ENCODE peak calls at places on chromosomes 12 and 14, in seven cellular contexts. J is adrenal gland; P is lower leg skin; N is cardiac fibroblast; K is spleen; W is CD4-positive, alpha-beta T cell; H is RWPE2. B is an unnamed sample.

GRCh38 chr12:51959211-51959610 is 7.7 kb downstream of the ACVR1B start:
- DNase-seq in J (no peak), P (peak), N (peak), K (no peak), W (no peak), H (no peak), B (no peak)

GRCh38 chr12:122399592-122400373 is 22.7 kb downstream of the CLIP1 start:
- DNase-seq in J (peak), P (peak), N (peak), K (peak), W (peak), H (no peak), B (no peak)

GRCh38 chr12:58566599-58566998 is 353.7 kb downstream of the LRIG3 start:
- DNase-seq in J (no peak), P (no peak), N (no peak), K (no peak), W (no peak), H (no peak), B (no peak)

GRCh38 chr12:1540690-1541089 is 53.7 kb downstream of the FBXL14 start:
- DNase-seq in J (no peak), P (no peak), N (no peak), K (no peak), W (no peak), H (no peak), B (no peak)

GRCh38 chr12:19872745-19873144 is 433.5 kb downstream of the AEBP2 start:
- DNase-seq in J (no peak), P (no peak), N (no peak), K (no peak), W (no peak), H (no peak), B (no peak)

GRCh38 chr14:72049462-72049861 is 117.2 kb downstream of the RGS6 start:
- DNase-seq in J (no peak), P (no peak), N (no peak), K (no peak), W (no peak), H (no peak), B (no peak)

GRCh38 chr12:24839268-24839791 is 109.6 kb downstream of the BCAT1 start:
- DNase-seq in J (no peak), P (no peak), N (no peak), K (no peak), W (no peak), H (no peak), B (no peak)

GRCh38 chr14:103854822-103855733 is 7.7 kb upstream of the PPP1R13B start:
- DNase-seq in J (no peak), P (no peak), N (no peak), K (peak), W (no peak), H (peak), B (no peak)

GRCh38 chr14:59629384-59630158 is 53.0 kb upstream of the CCDC175 start:
- DNase-seq in J (no peak), P (no peak), N (no peak), K (no peak), W (no peak), H (no peak), B (no peak)

GRCh38 chr14:88879016-88879415 is 54.6 kb downstream of the TTC8 start:
- DNase-seq in J (peak), P (no peak), N (peak), K (no peak), W (no peak), H (no peak), B (no peak)

GRCh38 chr12:13347241-13348043 is 150.9 kb downstream of the EMP1 start:
- DNase-seq in J (no peak), P (peak), N (peak), K (no peak), W (no peak), H (no peak), B (no peak)

GRCh38 chr12:52614381-52615207 is 3.8 kb downstream of the KRT73 start:
- DNase-seq in J (no peak), P (no peak), N (no peak), K (no peak), W (no peak), H (no peak), B (peak)

GRCh38 chr12:54385251-54385914 is 850 bp upstream of the ZNF385A start:
- DNase-seq in J (no peak), P (no peak), N (no peak), K (peak), W (no peak), H (no peak), B (no peak)

GRCh38 chr14:60647081-60647836 is 2.0 kb downstream of the SIX1 start:
- DNase-seq in J (no peak), P (peak), N (no peak), K (no peak), W (no peak), H (peak), B (no peak)

GRCh38 chr12:78938341-78939084 is 73.9 kb downstream of the SYT1 start:
- DNase-seq in J (no peak), P (no peak), N (no peak), K (no peak), W (no peak), H (no peak), B (no peak)

GRCh38 chr12:122517877-122518276 is 8.9 kb downstream of the RSRC2 start:
- DNase-seq in J (peak), P (no peak), N (peak), K (no peak), W (no peak), H (no peak), B (no peak)

GRCh38 chr14:90272523-90272922 is 16.2 kb downstream of the PSMC1 start:
- DNase-seq in J (no peak), P (peak), N (no peak), K (no peak), W (no peak), H (no peak), B (no peak)

GRCh38 chr14:105493921-105494605 is 3.0 kb downstream of the TEDC1 start:
- DNase-seq in J (no peak), P (peak), N (no peak), K (peak), W (no peak), H (no peak), B (no peak)

GRCh38 chr14:104428333-104428851 is 151.2 kb upstream of the C14orf180 start:
- DNase-seq in J (no peak), P (peak), N (no peak), K (no peak), W (no peak), H (peak), B (no peak)

GRCh38 chr14:99615497-99616245 is 11.7 kb upstream of the CCDC85C start:
- DNase-seq in J (no peak), P (no peak), N (peak), K (no peak), W (no peak), H (no peak), B (no peak)

GRCh38 chr12:67069451-67070306 is 199.5 kb upstream of the CAND1 start:
- DNase-seq in J (no peak), P (peak), N (peak), K (peak), W (peak), H (no peak), B (no peak)

GRCh38 chr12:67068204-67068731 is 200.9 kb upstream of the CAND1 start:
- DNase-seq in J (no peak), P (peak), N (no peak), K (no peak), W (no peak), H (no peak), B (no peak)

GRCh38 chr12:67067453-67068203 is 201.5 kb upstream of the CAND1 start:
- DNase-seq in J (no peak), P (no peak), N (no peak), K (no peak), W (no peak), H (no peak), B (no peak)

GRCh38 chr12:67070307-67070600 is 198.9 kb upstream of the CAND1 start:
- DNase-seq in J (no peak), P (no peak), N (no peak), K (no peak), W (no peak), H (no peak), B (no peak)

GRCh38 chr12:67068773-67069450 is 200.2 kb upstream of the CAND1 start:
- DNase-seq in J (peak), P (peak), N (peak), K (peak), W (peak), H (no peak), B (no peak)
- TF ChIP-seq CTCF in J (no peak), P (no peak), N (no peak), K (no peak), W (no peak), H (no peak), B (no peak)

GRCh38 chr14:75884198-75884611 is 97.6 kb downstream of the TGFB3 start:
- DNase-seq in J (no peak), P (no peak), N (peak), K (no peak), W (no peak), H (no peak), B (peak)
- TF ChIP-seq CTCF in J (no peak), P (no peak), N (peak), K (no peak), W (no peak), H (peak), B (peak)

GRCh38 chr14:77485901-77486678 is 12.5 kb downstream of the ISM2 start:
- DNase-seq in J (no peak), P (no peak), N (no peak), K (no peak), W (no peak), H (no peak), B (no peak)
- TF ChIP-seq CTCF in J (no peak), P (no peak), N (no peak), K (no peak), W (no peak), H (no peak), B (no peak)

GRCh38 chr12:2683283-2684025 is 111.3 kb upstream of the FKBP4 start:
- DNase-seq in J (no peak), P (peak), N (no peak), K (no peak), W (no peak), H (no peak), B (no peak)
- TF ChIP-seq CTCF in J (no peak), P (no peak), N (no peak), K (no peak), W (no peak), H (peak), B (no peak)

GRCh38 chr12:11991604-11992003 is 79.1 kb upstream of the BCL2L14 start:
- DNase-seq in J (no peak), P (no peak), N (no peak), K (no peak), W (no peak), H (no peak), B (no peak)

GRCh38 chr12:11987906-11988305 is 82.8 kb upstream of the BCL2L14 start:
- DNase-seq in J (no peak), P (no peak), N (no peak), K (no peak), W (no peak), H (no peak), B (no peak)

GRCh38 chr12:11992515-11992914 is 78.2 kb upstream of the BCL2L14 start:
- DNase-seq in J (no peak), P (no peak), N (no peak), K (no peak), W (no peak), H (no peak), B (no peak)
- TF ChIP-seq CTCF in J (no peak), P (no peak), N (no peak), K (no peak), W (no peak), H (no peak), B (no peak)

DNA sequence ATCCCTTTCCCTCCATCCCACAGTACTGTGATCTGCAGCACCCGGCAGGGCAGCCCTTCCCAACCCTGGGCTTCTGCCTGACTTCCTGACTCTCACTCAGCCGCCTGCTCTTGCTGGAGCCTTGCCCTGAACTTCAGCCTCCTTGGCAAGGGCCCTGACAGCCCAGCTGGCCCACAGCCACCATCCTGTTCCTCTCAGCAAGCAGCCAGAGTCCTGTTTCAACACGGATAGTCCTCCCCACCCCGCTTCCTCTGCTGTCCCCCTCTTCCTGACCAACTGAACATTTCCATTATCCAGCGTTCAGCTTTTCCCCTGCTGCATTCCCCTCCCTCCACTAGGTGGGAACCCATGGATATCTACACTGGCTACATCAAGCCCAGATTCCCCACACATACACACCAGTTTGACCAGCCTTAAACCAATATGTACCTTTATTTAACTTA is 74.0 kb upstream of the MDM1 start:
- DNase-seq in J (peak), P (peak), N (peak), K (peak), W (no peak), H (peak), B (no peak)
- TF ChIP-seq CTCF in J (peak), P (no peak), N (peak), K (peak), W (no peak), H (peak), B (peak)

GRCh38 chr12:15152456-15152855 is 68.8 kb downstream of the RERG start:
- DNase-seq in J (no peak), P (no peak), N (peak), K (no peak), W (no peak), H (no peak), B (no peak)
- TF ChIP-seq CTCF in J (peak), P (no peak), N (peak), K (no peak), W (no peak), H (no peak), B (peak)

B was measured in osteocyte.